ENCODE peak calls at places on chromosomes 4 and X, in seven cellular contexts. C is A549, I is tibial nerve, U is heart left ventricle, P is lower leg skin, R is NB4, H is suprapubic skin. S is an unnamed sample.

GRCh38 chr4:72084587-72085011 is 52.8 kb downstream of the NPFFR2 start:
- DNase-seq in U (no peak), I (no peak), C (no peak), H (no peak), R (no peak), P (no peak), S (no peak)

GRCh38 chr4:80459918-80460473 is 124.5 kb downstream of the CFAP299 start:
- DNase-seq in P (no peak), U (no peak), R (no peak), C (no peak), I (no peak), H (no peak), S (no peak)

GRCh38 chr4:15931451-15932210 is 6.9 kb downstream of the FGFBP1 start:
- DNase-seq in R (no peak), P (no peak), H (no peak), U (no peak), C (no peak), I (no peak), S (no peak)

GRCh38 chr4:152577708-152578421 is 42.0 kb upstream of the FBXW7 start:
- DNase-seq in H (no peak), C (no peak), I (no peak), R (peak), P (no peak), U (no peak), S (peak)

GRCh38 chr4:158610790-158611189 is 60.9 kb downstream of the C4orf46 start:
- DNase-seq in I (no peak), P (no peak), U (no peak), R (no peak), H (no peak), C (no peak), S (no peak)

GRCh38 chr4:14679906-14680305 is 322.4 kb upstream of the CPEB2 start:
- DNase-seq in C (no peak), I (no peak), P (no peak), R (no peak), H (no peak), U (no peak), S (no peak)

GRCh38 chrX:8579602-8580001 is 115.0 kb downstream of the VCX3B start:
- DNase-seq in P (no peak), R (no peak), I (no peak), U (no peak), C (no peak), H (no peak), S (no peak)

GRCh38 chr4:150234246-150234645 is 156.0 kb downstream of the DCLK2 start:
- DNase-seq in H (no peak), C (no peak), U (no peak), I (no peak), P (no peak), R (no peak), S (no peak)

GRCh38 chr4:127609484-127609883 is 23.3 kb upstream of the INTU start:
- DNase-seq in R (no peak), H (no peak), P (no peak), I (no peak), C (no peak), U (no peak), S (no peak)

GRCh38 chr4:84914686-84915395 is 51.6 kb downstream of the WDFY3 start:
- DNase-seq in H (no peak), R (peak), U (no peak), P (no peak), I (no peak), C (no peak), S (no peak)

GRCh38 chrX:11272290-11272689 is 20.9 kb upstream of the AMELX start:
- DNase-seq in P (no peak), I (no peak), C (no peak), U (no peak), H (no peak), R (no peak), S (no peak)

GRCh38 chr4:32172761-32173160 is 1452.6 kb downstream of the PCDH7 start:
- DNase-seq in U (no peak), I (no peak), R (no peak), H (no peak), P (no peak), C (no peak), S (no peak)

GRCh38 chrX:141641138-141641537 is 51.6 kb downstream of the SPANXA2 start:
- DNase-seq in H (no peak), R (no peak), U (no peak), I (no peak), P (no peak), C (no peak), S (no peak)

GRCh38 chr4:29051381-29051965 is 1668.7 kb upstream of the PCDH7 start:
- DNase-seq in U (no peak), C (no peak), P (no peak), R (no peak), I (no peak), H (no peak), S (no peak)

GRCh38 chr4:174564529-174564928 is 42.2 kb upstream of the HPGD start:
- DNase-seq in R (no peak), H (no peak), P (no peak), U (no peak), I (no peak), C (no peak), S (no peak)

DNA sequence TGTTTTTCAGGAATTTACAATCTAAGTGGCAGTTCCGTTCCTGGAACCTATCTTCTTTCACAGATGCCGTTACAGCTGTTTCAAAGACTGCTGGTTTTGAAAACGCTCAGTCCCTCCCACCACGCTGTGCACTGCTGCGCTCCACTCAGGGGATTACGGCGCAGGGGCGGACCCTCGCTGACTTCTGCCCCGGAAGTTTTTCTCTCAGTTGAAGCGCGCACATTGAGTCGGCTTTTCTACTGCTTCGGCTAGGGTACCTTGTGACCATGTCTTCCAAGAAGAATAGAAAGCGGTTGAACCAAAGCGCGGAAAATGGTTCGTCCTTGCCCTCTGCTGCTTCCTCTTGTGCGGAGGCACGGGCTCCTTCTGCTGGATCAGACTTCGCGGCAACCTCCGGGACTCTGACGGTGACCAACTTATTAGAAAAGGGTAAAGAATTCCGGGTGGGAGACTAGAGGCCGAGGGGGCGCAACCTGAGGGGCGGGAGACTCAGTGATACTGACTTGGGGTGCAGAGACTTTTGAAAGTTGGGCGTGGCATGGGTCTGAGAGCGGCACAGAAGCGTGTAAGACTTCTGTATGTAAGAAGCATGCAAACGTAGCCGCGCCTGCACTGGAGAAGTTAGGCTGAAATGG is 597 bp upstream of the NUDT6 start:
- DNase-seq in U (peak), R (peak), I (peak), P (peak), C (peak), H (peak), S (peak)
- TF ChIP-seq POLR2A in U (no peak), R (no peak), I (no peak), P (no peak), C (no peak), H (no peak), S (peak)

DNA sequence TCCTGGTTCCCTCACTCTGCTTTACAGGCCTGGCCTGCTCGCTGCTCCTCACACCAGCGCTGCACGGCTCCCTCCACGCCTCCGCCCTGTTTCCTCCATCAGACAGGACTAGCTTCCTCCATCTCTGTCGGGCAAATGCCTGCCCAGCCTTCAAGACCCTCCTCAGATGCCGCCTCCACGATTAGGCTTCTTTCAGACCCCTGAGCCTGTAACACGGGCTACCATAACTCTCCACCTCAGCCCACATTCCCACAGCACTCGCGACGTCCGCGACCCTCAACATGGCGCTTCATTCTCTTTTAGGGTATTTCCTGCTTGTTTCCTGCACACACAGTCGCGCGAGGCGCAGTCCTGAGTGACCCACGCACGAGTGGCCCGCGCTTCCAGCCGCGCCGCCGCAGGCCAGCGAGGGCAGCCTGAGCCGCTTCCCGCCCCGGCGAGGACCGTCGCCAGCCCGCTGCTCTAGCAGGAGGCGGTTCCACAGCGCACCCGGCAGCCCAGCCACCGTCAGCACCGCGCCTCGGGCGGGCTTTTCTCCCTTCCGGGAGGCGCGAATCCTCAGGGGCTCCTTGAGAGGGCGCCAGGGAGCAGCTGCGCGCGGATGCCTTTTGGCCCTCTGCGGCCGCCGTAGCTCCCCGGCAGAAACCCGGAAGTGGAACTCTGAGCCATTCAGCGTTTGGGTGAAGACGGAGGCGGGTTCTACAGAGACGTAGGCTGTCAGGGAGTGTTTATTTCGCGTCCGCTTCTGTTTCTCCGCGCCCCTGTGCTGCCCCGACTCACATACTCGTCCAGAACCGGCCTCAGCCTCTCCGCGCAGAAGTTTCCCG is at the start of gene FRG1:
- DNase-seq in R (peak), I (peak), H (peak), P (peak), U (peak), C (peak), S (no peak)
- TF ChIP-seq POLR2A in R (peak), I (peak), H (peak), P (no peak), U (peak), C (peak), S (peak)

GRCh38 chr4:141432000-141432712 is 204.2 kb upstream of the IL15 start:
- DNase-seq in P (no peak), R (no peak), U (no peak), C (no peak), H (no peak), I (no peak), S (no peak)
- TF ChIP-seq POLR2A in P (no peak), R (no peak), U (no peak), C (no peak), H (no peak), I (no peak), S (no peak)

DNA sequence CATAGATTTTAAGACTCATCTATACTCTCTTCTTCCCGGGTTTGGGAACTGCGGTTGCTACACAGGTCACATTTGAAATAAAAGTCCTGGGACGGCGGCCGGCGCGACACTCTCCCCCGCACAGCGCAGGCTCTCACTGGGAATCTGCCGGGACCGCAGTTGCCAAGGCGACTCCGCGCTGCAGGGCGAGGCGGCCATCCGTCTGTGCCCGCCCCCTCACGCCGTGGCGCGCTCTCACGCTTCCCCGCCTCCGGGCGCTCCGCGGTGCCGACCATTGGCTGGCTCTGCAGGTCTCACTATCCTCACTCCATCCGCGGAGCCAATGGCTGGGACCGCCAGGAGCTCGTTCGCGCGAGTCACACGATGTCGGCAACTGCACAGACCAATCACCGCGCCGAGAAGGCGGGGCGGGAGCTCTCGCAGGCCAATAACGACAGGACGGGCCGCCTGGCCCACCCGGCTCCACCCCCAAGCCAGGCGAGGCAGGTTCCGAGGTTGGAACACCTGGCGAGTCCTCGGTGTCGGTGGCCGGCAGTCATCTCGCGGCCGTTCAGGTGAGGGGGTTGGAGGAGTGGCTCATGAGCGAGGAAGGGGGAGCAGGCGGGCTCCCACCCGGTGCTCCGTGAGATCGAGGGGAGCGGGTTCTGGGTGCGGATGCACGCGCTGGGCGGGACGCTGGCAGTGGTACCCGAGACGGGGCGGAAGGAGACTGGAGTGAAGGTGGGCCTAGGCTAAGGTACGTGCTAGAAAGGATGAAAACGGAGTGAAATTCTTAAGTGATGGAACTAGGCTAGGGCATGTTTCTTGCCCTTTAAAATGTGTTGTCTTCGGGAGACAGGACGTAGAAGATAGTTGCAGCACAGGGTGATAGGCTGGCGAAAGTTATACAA is at the start of gene MSMO1:
- DNase-seq in P (peak), I (peak), H (peak), C (peak), U (peak), R (peak), S (peak)
- TF ChIP-seq POLR2A in P (no peak), I (peak), H (peak), C (peak), U (peak), R (peak), S (peak)

GRCh38 chrX:39688576-39689373 is 409.0 kb downstream of the BCOR start:
- DNase-seq in I (peak), P (no peak), R (peak), H (no peak), C (peak), U (peak), S (peak)
- TF ChIP-seq POLR2A in I (peak), P (no peak), R (no peak), H (no peak), C (peak), U (no peak), S (no peak)

GRCh38 chr4:8227771-8228318 is 28.8 kb downstream of the SH3TC1 start:
- DNase-seq in R (no peak), I (no peak), C (no peak), H (no peak), P (no peak), U (no peak), S (no peak)
- TF ChIP-seq POLR2A in R (no peak), I (no peak), C (no peak), H (no peak), P (no peak), U (no peak), S (no peak)

DNA sequence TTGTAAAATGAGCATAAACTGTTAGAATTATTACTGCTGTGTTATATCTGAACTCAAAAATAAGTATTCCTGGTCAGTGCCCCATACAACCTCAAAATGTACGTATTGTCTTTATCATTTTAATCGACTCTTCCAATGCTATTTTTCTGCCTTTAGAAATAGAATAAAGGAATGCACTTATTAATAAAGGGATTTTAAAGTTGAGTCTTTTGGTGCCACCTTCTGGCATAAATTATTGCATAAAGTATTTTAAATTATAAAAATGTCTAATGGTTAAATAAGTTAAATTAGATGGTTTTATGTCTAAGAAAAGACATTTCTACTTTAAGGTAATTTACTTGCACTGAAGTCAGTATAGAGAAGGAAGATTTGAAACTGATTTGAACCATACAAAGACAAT is 424.0 kb upstream of the NDST4 start:
- DNase-seq in R (peak), C (no peak), P (no peak), I (no peak), H (no peak), U (no peak), S (no peak)
- TF ChIP-seq POLR2A in R (no peak), C (no peak), P (no peak), I (no peak), H (no peak), U (no peak), S (no peak)

GRCh38 chr4:75939890-75940691 is 722 bp downstream of the NAAA start:
- DNase-seq in I (peak), U (peak), C (peak), R (peak), H (peak), P (peak), S (peak)
- TF ChIP-seq POLR2A in I (no peak), U (no peak), C (peak), R (no peak), H (no peak), P (no peak), S (peak)

DNA sequence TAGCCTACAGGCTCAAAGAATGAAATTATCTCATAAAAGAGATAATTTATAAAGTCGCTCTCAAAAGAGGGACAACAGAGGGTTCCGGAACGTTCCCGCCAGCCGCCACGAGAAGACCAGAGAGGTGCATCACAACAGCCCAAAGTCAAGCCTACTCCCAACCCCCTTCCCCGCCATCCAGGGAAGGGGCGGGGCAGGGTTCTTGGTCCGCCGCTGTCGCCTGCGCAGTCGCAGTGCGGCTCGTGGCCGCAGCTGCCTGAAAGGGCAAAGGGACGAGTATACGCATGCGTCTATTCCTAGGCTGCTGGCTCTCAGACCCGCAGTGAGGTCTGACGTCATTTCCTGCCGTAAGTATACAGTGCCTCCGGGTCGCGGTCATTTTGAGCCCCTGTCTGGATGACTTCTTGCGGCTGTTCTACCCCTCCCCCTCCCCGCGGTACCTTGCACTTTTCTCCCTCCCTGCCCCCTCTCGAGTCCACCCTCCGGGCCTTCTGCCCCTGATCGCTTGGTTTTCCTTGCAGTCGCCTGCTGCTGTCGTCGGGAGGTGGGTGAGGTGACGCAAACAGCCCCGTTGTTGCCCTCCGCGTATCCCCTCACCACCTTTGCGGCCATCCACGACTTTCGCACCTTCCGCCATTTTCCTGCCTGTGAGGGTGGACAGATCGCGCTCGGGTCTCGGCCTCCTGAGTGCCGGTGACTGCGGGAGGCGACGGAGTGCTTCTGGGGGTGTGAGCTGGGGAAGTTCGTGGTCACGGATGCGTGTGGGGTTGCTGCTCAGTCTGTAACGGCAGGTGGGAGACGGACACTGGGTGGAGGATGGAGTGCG is at the start of gene OCIAD1:
- DNase-seq in C (peak), I (peak), R (peak), U (peak), P (peak), H (peak), S (peak)
- TF ChIP-seq POLR2A in C (peak), I (peak), R (peak), U (peak), P (no peak), H (peak), S (peak)

DNA sequence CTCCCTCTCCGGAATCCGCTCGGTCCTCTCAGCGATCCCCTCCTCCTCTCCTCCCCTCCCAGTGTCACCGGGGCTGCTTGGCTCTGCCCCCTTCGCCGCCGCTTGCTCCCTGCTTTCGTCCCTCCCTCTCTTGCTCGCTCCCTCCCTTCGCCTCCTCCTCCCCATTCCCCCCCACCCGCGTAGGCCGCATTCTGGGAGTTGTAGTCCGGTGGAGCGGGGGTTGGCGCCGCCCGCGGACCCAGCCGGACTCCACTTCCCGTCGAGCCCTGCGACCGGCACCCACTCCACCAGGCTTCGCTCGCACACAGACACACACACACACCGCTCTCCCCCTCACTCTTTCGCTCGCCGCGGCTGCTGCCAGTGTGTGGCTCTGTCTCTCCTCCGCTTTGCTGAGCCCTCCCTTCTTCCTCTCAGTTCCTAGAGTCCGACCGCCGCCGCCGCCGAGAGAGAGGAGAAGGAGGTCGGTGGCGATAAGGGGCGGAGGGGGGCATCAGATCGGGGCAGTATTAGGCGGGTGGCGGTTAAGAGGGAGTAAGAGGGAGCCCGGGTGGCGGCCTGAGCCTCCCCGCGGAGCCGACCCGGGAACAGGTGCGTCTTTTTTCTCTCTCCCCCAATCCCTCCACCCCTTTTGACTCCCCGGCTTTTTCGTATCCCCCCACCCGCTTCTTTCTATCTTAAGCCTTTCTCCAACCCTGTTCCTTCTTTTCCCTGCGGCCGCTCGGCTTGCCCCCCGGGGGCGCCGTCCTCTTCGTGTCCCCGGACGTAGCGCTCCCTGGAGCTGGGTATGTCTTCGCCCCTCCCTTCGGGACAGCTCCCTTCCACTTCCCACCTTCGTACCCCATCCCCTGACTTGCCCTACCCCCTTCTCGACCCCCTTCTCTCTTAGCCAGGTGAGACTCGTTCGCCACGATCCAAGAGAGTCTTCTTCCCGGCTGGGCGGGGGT is at the start of gene BCORL1:
- DNase-seq in R (peak), P (peak), I (peak), U (peak), C (peak), H (peak), S (peak)
- TF ChIP-seq POLR2A in R (peak), P (no peak), I (peak), U (peak), C (peak), H (peak), S (peak)

S was measured in erythroblast.